ENCODE peak calls at places on chromosome 10, in four cellular contexts. Q is A673, E is PC-3, R is psoas muscle. Z is an unnamed sample.

GRCh38 chr10:27620425-27621397 is 116.6 kb downstream of the RAB18 start:
- DNase-seq in E (no peak), Q (peak), R (peak), Z (no peak)

GRCh38 chr10:28939352-28940157 is 262.2 kb downstream of the BAMBI start:
- DNase-seq in E (no peak), R (peak), Q (peak), Z (no peak)

GRCh38 chr10:52616420-52616764 is 156.2 kb downstream of the MBL2 start:
- DNase-seq in Q (no peak), E (no peak), R (no peak), Z (no peak)

GRCh38 chr10:71984126-71984797 is 20.1 kb downstream of the CHST3 start:
- DNase-seq in R (no peak), E (no peak), Q (no peak), Z (no peak)

GRCh38 chr10:3148041-3148440 is 24.5 kb downstream of the PITRM1 start:
- DNase-seq in R (no peak), E (no peak), Q (no peak), Z (no peak)

GRCh38 chr10:110765513-110766375 is 106.0 kb upstream of the PDCD4 start:
- DNase-seq in R (no peak), E (no peak), Q (peak), Z (no peak)

GRCh38 chr10:119326167-119326566 is 118.8 kb downstream of the GRK5 start:
- DNase-seq in Q (no peak), R (no peak), E (no peak), Z (no peak)

GRCh38 chr10:100647928-100648327 is 97.5 kb upstream of the PAX2 start:
- DNase-seq in E (no peak), Q (no peak), R (no peak), Z (no peak)

GRCh38 chr10:109957092-109957797 is 33.9 kb upstream of the XPNPEP1 start:
- DNase-seq in R (no peak), Q (no peak), E (no peak), Z (no peak)

GRCh38 chr10:30127120-30127541 is 67.7 kb upstream of the JCAD start:
- DNase-seq in Q (no peak), R (peak), E (no peak), Z (no peak)

GRCh38 chr10:4214912-4215311 is 429.9 kb upstream of the KLF6 start:
- DNase-seq in E (no peak), Q (no peak), R (no peak), Z (no peak)

GRCh38 chr10:55629792-55630490 is 731.1 kb downstream of the ZWINT start:
- DNase-seq in Q (peak), R (peak), E (peak), Z (peak)
- TF ChIP-seq CTCF in Q (peak), R (peak), E (peak), Z (peak)

DNA sequence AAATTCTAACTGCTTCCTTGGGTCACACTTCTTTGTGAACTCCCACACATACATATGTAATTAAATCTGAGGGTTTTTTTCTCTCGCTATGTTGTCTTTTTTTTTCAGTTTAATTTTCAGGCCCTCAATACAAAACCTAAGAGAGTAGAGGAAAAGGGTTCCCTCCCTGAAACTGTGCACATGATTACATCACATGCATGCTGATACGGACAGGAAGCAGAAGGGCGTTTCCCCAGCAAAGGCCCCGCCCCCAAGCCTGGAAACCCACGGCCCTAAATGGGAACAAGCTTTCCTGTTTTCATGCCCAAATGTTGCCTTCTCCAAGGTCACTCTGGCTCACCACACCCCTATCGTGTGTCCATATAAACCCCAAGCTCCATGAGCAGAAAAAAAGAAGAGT is 115.4 kb downstream of the TEX36 start:
- DNase-seq in E (no peak), Q (no peak), R (no peak), Z (no peak)
- H3K4me3 ChIP-seq in E (no peak), Q (no peak), R (no peak), Z (no peak)

GRCh38 chr10:14019983-14020668 is 310.6 kb downstream of the FRMD4A start:
- DNase-seq in E (no peak), Q (no peak), R (no peak), Z (no peak)
- TF ChIP-seq CTCF in E (no peak), Q (no peak), R (no peak), Z (no peak)

GRCh38 chr10:92756233-92757065 is 66.7 kb downstream of the HHEX start:
- DNase-seq in E (no peak), Q (peak), R (no peak), Z (no peak)
- H3K4me3 ChIP-seq in E (no peak), Q (no peak), R (peak), Z (no peak)

DNA sequence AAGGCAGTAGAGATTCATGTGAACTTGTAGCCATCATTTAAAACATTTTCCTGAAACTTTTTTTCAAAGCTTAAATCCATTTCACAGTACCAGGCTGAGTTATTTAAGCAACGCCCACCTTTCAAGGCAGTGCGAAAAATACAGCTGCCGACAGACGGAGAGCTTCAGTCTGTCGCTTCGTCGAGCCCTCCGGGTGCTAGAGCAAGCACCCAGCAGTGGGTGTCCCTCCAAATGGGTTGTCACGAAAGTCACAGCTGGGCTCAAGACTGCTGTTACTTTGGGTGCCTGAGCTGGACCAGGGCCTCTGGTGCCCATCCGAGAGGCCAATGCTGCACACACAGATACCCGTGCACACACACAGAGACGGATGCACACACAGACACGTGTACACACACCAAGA is 135.6 kb downstream of the TCERG1L start:
- DNase-seq in Q (no peak), E (no peak), R (no peak), Z (no peak)
- TF ChIP-seq CTCF in Q (no peak), E (no peak), R (no peak), Z (no peak)

DNA sequence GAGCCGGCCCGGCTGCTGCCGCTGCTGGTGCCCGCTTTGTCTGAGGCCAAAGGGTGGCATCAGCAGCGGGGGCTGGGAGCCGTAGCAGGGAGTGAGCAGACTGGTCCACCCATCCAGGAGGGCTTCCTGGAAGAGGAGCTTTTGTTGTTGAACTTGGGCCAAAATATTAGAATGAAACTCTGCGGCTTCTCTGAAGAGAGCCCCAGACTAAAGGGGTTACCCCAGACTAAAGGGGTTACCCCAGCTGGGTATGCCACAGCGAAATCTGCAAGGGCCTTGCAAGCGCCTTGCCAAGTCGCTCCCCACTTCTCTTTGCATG is 154.7 kb upstream of the ZMIZ1 start:
- DNase-seq in R (no peak), Q (no peak), E (no peak), Z (no peak)
- H3K4me3 ChIP-seq in R (no peak), Q (no peak), E (no peak), Z (no peak)

GRCh38 chr10:13470270-13470669 is 58.5 kb downstream of the BEND7 start:
- DNase-seq in R (no peak), Q (no peak), E (no peak), Z (no peak)
- TF ChIP-seq CTCF in R (no peak), Q (peak), E (no peak), Z (peak)

DNA sequence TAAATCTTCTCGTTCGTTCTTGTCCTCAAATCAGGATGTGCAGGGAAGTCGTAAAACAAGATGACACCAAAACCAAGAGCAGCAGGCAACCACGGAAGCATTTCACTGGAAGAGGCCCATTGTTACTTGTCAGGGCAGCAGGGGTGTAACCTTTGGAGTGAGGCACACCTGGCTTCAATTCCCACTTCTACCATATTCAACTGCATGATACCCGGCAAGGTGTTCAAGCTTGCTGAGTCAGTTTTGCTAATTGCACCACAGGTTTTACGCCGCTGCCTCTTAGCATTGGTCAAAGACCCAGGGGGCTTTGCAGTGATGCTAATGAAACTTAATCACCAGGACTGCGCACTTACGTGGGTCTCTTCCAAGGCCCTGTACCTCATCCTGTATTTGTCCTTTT is 50.0 kb upstream of the PTER start:
- DNase-seq in E (no peak), R (no peak), Q (no peak), Z (no peak)
- H3K4me3 ChIP-seq in E (no peak), R (no peak), Q (no peak), Z (no peak)

Z was measured in RWPE2.